ENCODE peak calls at places on chromosomes 1 and 21, in seven cellular contexts. One of them, this sample, is unnamed.

GRCh38 chr21:31220567-31220966 is 123.5 kb downstream of the TIAM1 start:
- DNase-seq in effector memory CD8-positive, alpha-beta T cell: no peak
- DNase-seq in GM20000: no peak
- DNase-seq in NCI-H2081: no peak
- DNase-seq in stimulated activated CD8-positive, alpha-beta memory T cell treated with anti-CD3 and anti-CD28 coated beads, Interleukin-12 subunit alpha, Interleukin-12 subunit beta, amount 100 ng/mL, for 1 hour: no peak
- DNase-seq in NCI-H748 treated with DMSO at 0.1 percent for 48 hours: peak; percentile 85
- DNase-seq in GM04504: no peak
- DNase-seq in this sample: no peak

GRCh38 chr1:19682257-19682656 is 17.6 kb downstream of the HTR6 start:
- DNase-seq in stimulated activated CD8-positive, alpha-beta memory T cell treated with anti-CD3 and anti-CD28 coated beads, Interleukin-12 subunit alpha, Interleukin-12 subunit beta, amount 100 ng/mL, for 1 hour: no peak
- DNase-seq in GM04504: peak; percentile 82
- DNase-seq in GM20000: no peak
- DNase-seq in NCI-H748 treated with DMSO at 0.1 percent for 48 hours: no peak
- DNase-seq in effector memory CD8-positive, alpha-beta T cell: no peak
- DNase-seq in NCI-H2081: no peak
- DNase-seq in this sample: no peak

GRCh38 chr1:228141871-228142615 is 2.0 kb downstream of the GUK1 start:
- DNase-seq in stimulated activated CD8-positive, alpha-beta memory T cell treated with anti-CD3 and anti-CD28 coated beads, Interleukin-12 subunit alpha, Interleukin-12 subunit beta, amount 100 ng/mL, for 1 hour: no peak
- DNase-seq in NCI-H2081: no peak
- DNase-seq in NCI-H748 treated with DMSO at 0.1 percent for 48 hours: no peak
- DNase-seq in GM20000: no peak
- DNase-seq in GM04504: no peak
- DNase-seq in effector memory CD8-positive, alpha-beta T cell: no peak
- DNase-seq in this sample: no peak

GRCh38 chr21:38219049-38219628 is 37.7 kb upstream of the KCNJ15 start:
- DNase-seq in NCI-H2081: peak; percentile 66
- DNase-seq in GM04504: peak; percentile 39
- DNase-seq in stimulated activated CD8-positive, alpha-beta memory T cell treated with anti-CD3 and anti-CD28 coated beads, Interleukin-12 subunit alpha, Interleukin-12 subunit beta, amount 100 ng/mL, for 1 hour: peak; percentile 49
- DNase-seq in effector memory CD8-positive, alpha-beta T cell: peak; percentile 34
- DNase-seq in GM20000: peak; percentile 69
- DNase-seq in NCI-H748 treated with DMSO at 0.1 percent for 48 hours: peak; percentile 74
- DNase-seq in this sample: peak; percentile 82

GRCh38 chr1:21344750-21345443 is 54.6 kb upstream of the ECE1 start:
- DNase-seq in GM20000: no peak
- DNase-seq in stimulated activated CD8-positive, alpha-beta memory T cell treated with anti-CD3 and anti-CD28 coated beads, Interleukin-12 subunit alpha, Interleukin-12 subunit beta, amount 100 ng/mL, for 1 hour: no peak
- DNase-seq in NCI-H2081: no peak
- DNase-seq in GM04504: no peak
- DNase-seq in NCI-H748 treated with DMSO at 0.1 percent for 48 hours: no peak
- DNase-seq in effector memory CD8-positive, alpha-beta T cell: no peak
- DNase-seq in this sample: no peak

GRCh38 chr1:224271106-224271505 is 58.9 kb downstream of the NVL start:
- DNase-seq in GM04504: no peak
- DNase-seq in NCI-H748 treated with DMSO at 0.1 percent for 48 hours: no peak
- DNase-seq in NCI-H2081: no peak
- DNase-seq in stimulated activated CD8-positive, alpha-beta memory T cell treated with anti-CD3 and anti-CD28 coated beads, Interleukin-12 subunit alpha, Interleukin-12 subunit beta, amount 100 ng/mL, for 1 hour: no peak
- DNase-seq in GM20000: no peak
- DNase-seq in effector memory CD8-positive, alpha-beta T cell: no peak
- DNase-seq in this sample: no peak

GRCh38 chr1:61092643-61093042 is 10.3 kb downstream of the NFIA start:
- DNase-seq in stimulated activated CD8-positive, alpha-beta memory T cell treated with anti-CD3 and anti-CD28 coated beads, Interleukin-12 subunit alpha, Interleukin-12 subunit beta, amount 100 ng/mL, for 1 hour: no peak
- DNase-seq in GM04504: no peak
- DNase-seq in effector memory CD8-positive, alpha-beta T cell: no peak
- DNase-seq in NCI-H748 treated with DMSO at 0.1 percent for 48 hours: no peak
- DNase-seq in GM20000: no peak
- DNase-seq in NCI-H2081: peak; percentile 69
- DNase-seq in this sample: no peak

GRCh38 chr1:10257851-10258250 is 47.5 kb downstream of the KIF1B start:
- DNase-seq in NCI-H748 treated with DMSO at 0.1 percent for 48 hours: no peak
- DNase-seq in NCI-H2081: no peak
- DNase-seq in stimulated activated CD8-positive, alpha-beta memory T cell treated with anti-CD3 and anti-CD28 coated beads, Interleukin-12 subunit alpha, Interleukin-12 subunit beta, amount 100 ng/mL, for 1 hour: no peak
- DNase-seq in GM20000: no peak
- DNase-seq in effector memory CD8-positive, alpha-beta T cell: no peak
- DNase-seq in GM04504: no peak
- DNase-seq in this sample: no peak

GRCh38 chr1:23470282-23471070 is 13.5 kb downstream of the ASAP3 start:
- DNase-seq in stimulated activated CD8-positive, alpha-beta memory T cell treated with anti-CD3 and anti-CD28 coated beads, Interleukin-12 subunit alpha, Interleukin-12 subunit beta, amount 100 ng/mL, for 1 hour: no peak
- DNase-seq in NCI-H748 treated with DMSO at 0.1 percent for 48 hours: no peak
- DNase-seq in GM04504: no peak
- DNase-seq in GM20000: no peak
- DNase-seq in effector memory CD8-positive, alpha-beta T cell: no peak
- DNase-seq in NCI-H2081: no peak
- DNase-seq in this sample: no peak

GRCh38 chr1:229447809-229448252 is 13.9 kb upstream of the ACTA1 start:
- DNase-seq in stimulated activated CD8-positive, alpha-beta memory T cell treated with anti-CD3 and anti-CD28 coated beads, Interleukin-12 subunit alpha, Interleukin-12 subunit beta, amount 100 ng/mL, for 1 hour: no peak
- DNase-seq in GM04504: no peak
- DNase-seq in NCI-H2081: no peak
- DNase-seq in effector memory CD8-positive, alpha-beta T cell: no peak
- DNase-seq in NCI-H748 treated with DMSO at 0.1 percent for 48 hours: no peak
- DNase-seq in GM20000: no peak
- DNase-seq in this sample: peak; percentile 71

This sample was measured in CMK.